ENCODE peak calls at places on chromosomes 2 and 18, in six cellular contexts. D, K, Q, N, Z and I are unnamed samples.

GRCh38 chr2:178912416-178913056 is 105.3 kb upstream of the TTN start:
- DNase-seq in Z (no peak), D (no peak), Q (no peak), N (no peak), K (peak), I (no peak)

GRCh38 chr2:180690611-180691010 is 289.8 kb upstream of the UBE2E3 start:
- DNase-seq in K (peak), D (no peak), N (no peak), Q (no peak), Z (no peak), I (no peak)

GRCh38 chr2:89763254-89763580 is 1071.7 kb downstream of the RPIA start:
- DNase-seq in Q (no peak), K (no peak), N (peak), Z (no peak), D (peak), I (no peak)

GRCh38 chr2:43005211-43005974 is 213.0 kb upstream of the HAAO start:
- DNase-seq in Z (no peak), D (no peak), K (no peak), N (no peak), Q (peak), I (no peak)

GRCh38 chr18:66523219-66523991 is 80.5 kb downstream of the CDH19 start:
- DNase-seq in N (peak), K (no peak), D (no peak), Z (no peak), Q (peak), I (no peak)

GRCh38 chr18:59910967-59911366 is 11.2 kb downstream of the PMAIP1 start:
- DNase-seq in N (no peak), Z (no peak), Q (no peak), K (peak), D (no peak), I (no peak)

GRCh38 chr2:188291617-188292445 is at the start of gene GULP1:
- DNase-seq in Q (peak), K (peak), N (peak), D (peak), Z (no peak), I (peak)

GRCh38 chr2:65075605-65076344 is 19.6 kb downstream of the CEP68 start:
- DNase-seq in K (peak), Z (no peak), D (no peak), Q (no peak), N (no peak), I (no peak)

GRCh38 chr18:31977270-31977872 is 34.4 kb upstream of the TRAPPC8 start:
- DNase-seq in N (peak), D (no peak), K (peak), Z (no peak), Q (no peak), I (peak)

GRCh38 chr2:8327371-8328100 is 354.3 kb upstream of the ID2 start:
- DNase-seq in N (no peak), Z (no peak), D (no peak), K (no peak), Q (no peak), I (no peak)

GRCh38 chr2:76274154-76274553 is 563.4 kb upstream of the GCFC2 start:
- DNase-seq in N (no peak), K (no peak), Z (no peak), Q (no peak), D (no peak), I (no peak)

GRCh38 chr2:740446-741293 is 63.5 kb upstream of the TMEM18 start:
- DNase-seq in Q (peak), K (peak), Z (peak), N (peak), D (peak), I (peak)

GRCh38 chr2:5987117-5987787 is 295.1 kb downstream of the SOX11 start:
- DNase-seq in Z (no peak), N (no peak), K (no peak), D (no peak), Q (no peak), I (no peak)

GRCh38 chr2:2302359-2302758 is 28.7 kb downstream of the MYT1L start:
- DNase-seq in D (no peak), Q (no peak), Z (no peak), K (no peak), N (no peak), I (no peak)

GRCh38 chr2:143429932-143430331 is 300.7 kb downstream of the ARHGAP15 start:
- DNase-seq in Q (no peak), D (no peak), Z (no peak), N (no peak), K (peak), I (no peak)

GRCh38 chr2:121505005-121505404 is 25.7 kb upstream of the RNU4ATAC start:
- DNase-seq in K (peak), Q (no peak), Z (no peak), D (no peak), N (peak), I (no peak)

GRCh38 chr18:77135339-77136075 is 2.9 kb upstream of the MBP start:
- DNase-seq in Z (no peak), Q (no peak), D (no peak), K (no peak), N (no peak), I (no peak)

GRCh38 chr2:105929506-105929905 is 184.8 kb downstream of the NCK2 start:
- DNase-seq in K (peak), N (no peak), Z (peak), D (no peak), Q (no peak), I (no peak)

GRCh38 chr2:226618875-226619605 is 180.6 kb downstream of the IRS1 start:
- DNase-seq in N (peak), Z (no peak), Q (no peak), D (no peak), K (peak), I (no peak)

GRCh38 chr2:119826370-119826961 is 66.7 kb downstream of the PTPN4 start:
- DNase-seq in Z (peak), D (no peak), Q (peak), K (peak), N (peak), I (peak)

GRCh38 chr18:75408554-75409506 is 18.7 kb downstream of the SMIM21 start:
- DNase-seq in N (peak), Z (no peak), Q (no peak), D (no peak), K (peak), I (no peak)

GRCh38 chr2:237511421-237511820 is 24.4 kb downstream of the MLPH start:
- DNase-seq in Q (no peak), Z (no peak), K (no peak), N (no peak), D (no peak), I (no peak)

GRCh38 chr18:76619342-76620315 is 124.6 kb upstream of the ZNF516 start:
- DNase-seq in N (no peak), D (peak), Q (no peak), Z (no peak), K (peak), I (peak)

GRCh38 chr2:7992612-7993596 is 689.0 kb upstream of the ID2 start:
- DNase-seq in D (no peak), K (peak), Z (no peak), Q (no peak), N (no peak), I (no peak)